ENCODE peak calls at places on chromosome 1, in five cellular contexts. L, U, I, S and H are unnamed samples.
A peak's percentile ranks its signal among the peaks of the same experiment; 100 is the strongest.

GRCh38 chr1:39690225-39690624 is 1.0 kb downstream of the HPCAL4 start:
- DNase-seq in L (no peak), U (no peak), I (no peak), S (no peak), H (no peak)

GRCh38 chr1:167412072-167412471 is 106.3 kb downstream of the CD247 start:
- DNase-seq in L (no peak), U (no peak), I (no peak), S (no peak), H (no peak)

GRCh38 chr1:217881607-217882332 is 250.6 kb downstream of the SPATA17 start:
- DNase-seq in L (no peak), U (no peak), I (no peak), S (no peak), H (no peak)

GRCh38 chr1:87794788-87795614 is 466.3 kb downstream of the LMO4 start:
- DNase-seq in L (peak; percentile 46), U (peak; percentile 67), I (no peak), S (no peak), H (no peak)

GRCh38 chr1:222754386-222755139 is 17.6 kb downstream of the FAM177B start:
- DNase-seq in L (no peak), U (peak; percentile 93), I (peak; percentile 91), S (peak; percentile 23), H (no peak)

GRCh38 chr1:221470000-221470698 is 271.7 kb downstream of the DUSP10 start:
- DNase-seq in L (no peak), U (no peak), I (no peak), S (no peak), H (no peak)

GRCh38 chr1:22105611-22106207 is 37.2 kb downstream of the WNT4 start:
- DNase-seq in L (peak; percentile 38), U (peak; percentile 76), I (no peak), S (no peak), H (no peak)

GRCh38 chr1:241408170-241408569 is 51.2 kb upstream of the RGS7 start:
- DNase-seq in L (no peak), U (peak; percentile 23), I (no peak), S (no peak), H (no peak)

GRCh38 chr1:44802306-44803061 is 2.3 kb downstream of the PLK3 start:
- DNase-seq in L (no peak), U (no peak), I (peak; percentile 56), S (no peak), H (peak; percentile 56)

GRCh38 chr1:100903777-100904176 is 7.9 kb downstream of the SLC30A7 start:
- DNase-seq in L (no peak), U (no peak), I (no peak), S (no peak), H (no peak)

GRCh38 chr1:22104865-22105437 is 37.9 kb downstream of the WNT4 start:
- DNase-seq in L (no peak), U (no peak), I (no peak), S (no peak), H (no peak)

GRCh38 chr1:223323491-223324484 is 40.2 kb downstream of the SUSD4 start:
- DNase-seq in L (no peak), U (no peak), I (no peak), S (no peak), H (no peak)

GRCh38 chr1:9244501-9245229 is 10.1 kb downstream of the H6PD start:
- DNase-seq in L (no peak), U (peak; percentile 66), I (no peak), S (no peak), H (no peak)

GRCh38 chr1:98467584-98467983 is 193.9 kb upstream of the SNX7 start:
- DNase-seq in L (no peak), U (peak; percentile 19), I (no peak), S (no peak), H (no peak)

GRCh38 chr1:91550961-91551360 is 50.3 kb downstream of the CDC7 start:
- DNase-seq in L (no peak), U (no peak), I (no peak), S (no peak), H (no peak)

GRCh38 chr1:9196129-9197040 is 38.2 kb upstream of the H6PD start:
- DNase-seq in L (peak; percentile 29), U (peak; percentile 94), I (peak; percentile 82), S (peak; percentile 39), H (peak; percentile 58)

GRCh38 chr1:18641005-18641941 is 10.6 kb downstream of the PAX7 start:
- DNase-seq in L (no peak), U (no peak), I (no peak), S (no peak), H (no peak)

GRCh38 chr1:33157131-33157530 is 24.7 kb downstream of the TRIM62 start:
- DNase-seq in L (no peak), U (no peak), I (no peak), S (no peak), H (no peak)

GRCh38 chr1:24920155-24920925 is 9.7 kb downstream of the RUNX3 start:
- DNase-seq in L (no peak), U (peak; percentile 62), I (peak; percentile 73), S (peak; percentile 46), H (no peak)

GRCh38 chr1:116268211-116268610 is 104.8 kb upstream of the ATP1A1 start:
- DNase-seq in L (peak; percentile 4), U (peak; percentile 37), I (peak; percentile 52), S (no peak), H (peak; percentile 79)

GRCh38 chr1:232844791-232845190 is 39.6 kb downstream of the MAP10 start:
- DNase-seq in L (peak; percentile 8), U (peak; percentile 27), I (no peak), S (no peak), H (no peak)

GRCh38 chr1:54207287-54207686 is 7.3 kb downstream of the MRPL37 start:
- DNase-seq in L (no peak), U (no peak), I (no peak), S (no peak), H (no peak)

GRCh38 chr1:35575401-35575958 is 2.4 kb downstream of the TFAP2E start:
- DNase-seq in L (no peak), U (no peak), I (no peak), S (no peak), H (no peak)

GRCh38 chr1:158227904-158228623 is 26.2 kb upstream of the CD1A start:
- DNase-seq in L (no peak), U (no peak), I (no peak), S (no peak), H (no peak)

GRCh38 chr1:180881806-180882509 is 30.7 kb upstream of the KIAA1614 start:
- DNase-seq in L (peak; percentile 49), U (peak; percentile 65), I (no peak), S (no peak), H (no peak)

GRCh38 chr1:5947978-5948680 is 44.1 kb downstream of the NPHP4 start:
- DNase-seq in L (no peak), U (no peak), I (no peak), S (no peak), H (no peak)

GRCh38 chr1:207752456-207753132 is 740 bp downstream of the CD46 start:
- DNase-seq in L (no peak), U (peak; percentile 12), I (no peak), S (no peak), H (peak; percentile 73)

GRCh38 chr1:22295856-22296255 is 153.0 kb upstream of the WNT4 start:
- DNase-seq in L (no peak), U (no peak), I (no peak), S (no peak), H (no peak)

GRCh38 chr1:236575523-236575922 is 28.8 kb downstream of the HEATR1 start:
- DNase-seq in L (no peak), U (peak; percentile 48), I (no peak), S (no peak), H (no peak)

GRCh38 chr1:84780000-84780716 is 89.9 kb upstream of the SSX2IP start:
- DNase-seq in L (no peak), U (peak; percentile 50), I (no peak), S (no peak), H (no peak)

GRCh38 chr1:21649315-21649714 is 19.8 kb downstream of the RAP1GAP start:
- DNase-seq in L (no peak), U (no peak), I (no peak), S (no peak), H (no peak)

DNA sequence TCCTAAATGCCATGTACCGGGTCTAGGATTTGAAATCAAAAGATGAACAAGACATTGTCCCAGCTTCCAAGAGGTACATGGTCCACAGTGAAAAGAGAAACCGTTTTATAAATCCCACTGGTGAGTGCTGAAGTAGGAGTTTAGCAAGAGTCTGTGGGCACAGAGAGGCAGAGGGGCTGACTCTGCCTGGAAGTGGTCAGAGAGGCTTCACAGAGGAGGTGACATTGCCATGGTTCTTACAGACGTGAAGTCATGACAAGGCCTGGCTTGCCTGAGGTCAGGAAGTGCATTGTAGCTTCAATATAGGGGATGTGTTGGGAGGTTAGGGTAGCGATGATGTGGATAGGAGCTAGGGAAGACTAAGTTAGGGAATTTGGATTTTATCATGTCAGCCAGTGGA is 28.4 kb downstream of the MAPKAPK2 start:
- DNase-seq in L (no peak), U (no peak), I (no peak), S (no peak), H (no peak)
- H3K27ac ChIP-seq in L (peak overlapping the region; percentile 85), U (peak overlapping the region; percentile 4), I (no peak overlapping the region), S (no peak overlapping the region), H (no peak overlapping the region)

GRCh38 chr1:185229981-185230380 is 73.0 kb downstream of the SWT1 start:
- DNase-seq in L (no peak), U (no peak), I (no peak), S (no peak), H (no peak)

GRCh38 chr1:185224132-185224531 is 67.2 kb downstream of the SWT1 start:
- DNase-seq in L (no peak), U (no peak), I (no peak), S (no peak), H (no peak)

GRCh38 chr1:185232874-185233273 is 75.9 kb downstream of the SWT1 start:
- DNase-seq in L (no peak), U (no peak), I (no peak), S (no peak), H (no peak)

GRCh38 chr1:185228979-185229378 is 72.0 kb downstream of the SWT1 start:
- DNase-seq in L (no peak), U (no peak), I (no peak), S (no peak), H (no peak)

GRCh38 chr1:185227161-185227560 is 70.2 kb downstream of the SWT1 start:
- DNase-seq in L (no peak), U (no peak), I (no peak), S (no peak), H (no peak)
- H3K4me1 ChIP-seq in L (no peaks in the 10 kb centered on the region), U (no peaks in the 10 kb centered on the region), I (no peaks in the 10 kb centered on the region), S (no peaks in the 10 kb centered on the region), H (no peaks in the 10 kb centered on the region)

DNA sequence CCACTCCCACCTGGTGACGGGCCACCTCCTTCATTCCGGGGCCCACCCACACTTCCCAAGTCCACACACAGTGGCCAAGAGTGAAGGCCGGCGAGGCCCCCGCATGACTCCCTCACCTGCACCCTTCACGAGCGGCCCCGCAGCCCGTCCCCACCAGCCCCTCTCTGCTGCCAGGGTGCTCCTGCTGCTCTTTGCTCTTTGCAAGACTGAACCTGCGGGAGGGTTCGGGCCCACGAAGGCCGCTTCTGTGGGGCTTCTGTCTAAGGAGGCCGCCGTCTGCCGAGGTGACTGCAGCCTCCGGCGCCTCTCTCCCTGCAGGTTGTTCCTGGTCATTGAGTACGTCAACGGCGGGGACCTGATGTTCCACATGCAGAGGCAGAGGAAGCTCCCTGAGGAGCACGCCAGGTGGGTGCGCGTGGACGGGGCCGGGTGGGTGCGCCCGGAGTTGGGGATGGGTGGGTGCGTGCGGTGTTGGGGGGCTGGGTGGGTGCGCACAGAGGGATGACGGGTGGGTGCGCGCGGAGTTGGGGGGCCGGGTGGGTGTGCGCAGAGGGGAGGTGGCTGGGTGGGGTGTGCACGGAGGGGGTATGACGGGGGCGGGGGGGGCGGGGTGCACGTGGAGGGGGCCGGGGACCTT is 25.3 kb downstream of the FAAP20 start:
- DNase-seq in L (no peak), U (no peak), I (no peak), S (no peak), H (no peak)
- H3K4me3 ChIP-seq in L (no peak overlapping the region), U (no peak overlapping the region), I (no peak overlapping the region), S (no peak overlapping the region), H (no peak overlapping the region)

GRCh38 chr1:227155688-227156087 is 162.6 kb downstream of the CDC42BPA start:
- DNase-seq in L (no peak), U (no peak), I (no peak), S (no peak), H (no peak)
- H3K27ac ChIP-seq in L (no peak overlapping the region), U (no peak overlapping the region), I (no peak overlapping the region), S (no peak overlapping the region), H (no peak overlapping the region)